ENCODE peak calls at places on chromosomes 1 and 21, in six cellular contexts. K is esophagus squamous epithelium, D is uterus, J is fibroblast of lung, V is heart left ventricle, C is GM23248. L is an unnamed sample.

GRCh38 chr1:233662503-233663105 is 48.7 kb downstream of the KCNK1 start:
- DNase-seq in K (no peak), V (no peak), C (no peak), D (no peak), J (peak; percentile 13), L (no peak)

GRCh38 chr1:67632811-67633478 is 52.1 kb upstream of the GADD45A start:
- DNase-seq in V (no peak), K (no peak), D (no peak), J (no peak), C (no peak), L (no peak)

GRCh38 chr1:150562384-150563339 is 13.5 kb downstream of the ADAMTSL4 start:
- DNase-seq in J (no peak), V (peak; percentile 54), D (no peak), C (no peak), K (peak; percentile 55), L (peak; percentile 73)

GRCh38 chr1:35574655-35575400 is 1.7 kb downstream of the TFAP2E start:
- DNase-seq in C (no peak), V (no peak), D (no peak), K (no peak), J (no peak), L (no peak)

GRCh38 chr1:184911103-184911502 is 63.2 kb downstream of the NIBAN1 start:
- DNase-seq in V (no peak), K (no peak), J (peak; percentile 49), D (no peak), C (peak; percentile 10), L (no peak)

GRCh38 chr1:3035871-3036645 is 14.8 kb downstream of the ACTRT2 start:
- DNase-seq in J (no peak), D (no peak), K (no peak), V (no peak), C (no peak), L (no peak)

GRCh38 chr1:2556277-2557145 is at the start of gene TNFRSF14:
- DNase-seq in V (peak; percentile 62), J (peak; percentile 56), K (no peak), C (peak; percentile 77), D (peak; percentile 61), L (peak; percentile 53)

GRCh38 chr1:221149111-221149510 is 269.9 kb downstream of the HLX start:
- DNase-seq in V (no peak), K (no peak), C (peak; percentile 80), J (peak; percentile 63), D (no peak), L (peak; percentile 66)

GRCh38 chr21:44294391-44295162 is 5.3 kb upstream of the PFKL start:
- DNase-seq in C (peak; percentile 67), J (peak; percentile 53), K (no peak), V (peak; percentile 92), D (peak; percentile 78), L (no peak)

GRCh38 chr1:191831572-191831971 is 326.7 kb upstream of the RGS18 start:
- DNase-seq in J (peak; percentile 15), C (no peak), V (no peak), K (no peak), D (no peak), L (no peak)

GRCh38 chr1:216447898-216448568 is 24.8 kb upstream of the USH2A start:
- DNase-seq in D (no peak), J (no peak), V (no peak), K (no peak), C (no peak), L (no peak)

GRCh38 chr1:151716771-151717631 is at the start of gene CELF3:
- DNase-seq in D (no peak), C (peak; percentile 32), J (peak; percentile 17), K (no peak), V (no peak), L (peak; percentile 19)

GRCh38 chr1:60329636-60330035 is 256.1 kb upstream of the C1orf87 start:
- DNase-seq in V (no peak), K (no peak), C (no peak), D (no peak), J (no peak), L (no peak)

GRCh38 chr1:31923905-31924304 is 14.3 kb downstream of the PTP4A2 start:
- DNase-seq in D (no peak), J (no peak), C (no peak), K (no peak), V (no peak), L (no peak)

GRCh38 chr1:153659175-153659534 is 652 bp downstream of the SNAPIN start:
- DNase-seq in K (no peak), J (no peak), C (peak; percentile 27), V (no peak), D (no peak), L (no peak)

GRCh38 chr1:173508541-173508940 is 31.4 kb downstream of the PRDX6 start:
- DNase-seq in C (no peak), J (no peak), D (no peak), V (no peak), K (no peak), L (no peak)
- H3K27ac ChIP-seq in C (no peak overlapping the region), J (no peak overlapping the region), D (no peak overlapping the region), V (no peak overlapping the region), K (no peak overlapping the region), L (peak overlapping the region; percentile 66)

GRCh38 chr1:24545673-24546072 is 10.2 kb upstream of the NCMAP start:
- DNase-seq in V (no peak), K (no peak), D (no peak), C (no peak), J (no peak), L (no peak)

GRCh38 chr1:24551290-24551859 is 4.5 kb upstream of the NCMAP start:
- DNase-seq in K (no peak), V (no peak), C (no peak), J (no peak), D (no peak), L (no peak)

GRCh38 chr1:24544239-24544638 is 11.6 kb upstream of the NCMAP start:
- DNase-seq in J (no peak), D (no peak), K (no peak), C (no peak), V (no peak), L (no peak)

GRCh38 chr1:24548070-24548469 is 7.8 kb upstream of the NCMAP start:
- DNase-seq in V (no peak), J (no peak), C (no peak), K (no peak), D (no peak), L (no peak)

DNA sequence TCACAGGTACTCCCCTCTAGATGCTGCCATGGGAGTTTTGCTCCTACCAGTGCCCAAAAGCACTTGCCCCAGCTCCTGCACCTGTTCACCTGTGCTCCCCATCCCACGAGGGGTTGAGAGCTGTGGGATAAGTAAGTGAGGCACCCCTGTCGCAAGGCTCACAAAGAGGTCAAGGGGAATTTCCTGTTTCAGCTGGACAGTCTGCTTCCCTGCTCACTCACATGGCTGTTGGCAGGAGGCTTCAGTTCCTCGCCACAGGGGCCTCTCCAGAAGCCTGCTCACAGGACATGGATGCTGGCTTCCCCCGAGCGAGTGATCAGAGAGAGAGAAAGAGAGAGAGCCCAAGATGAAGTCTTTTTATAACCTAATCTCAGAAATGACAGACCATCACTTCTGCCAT is 8.7 kb upstream of the NCMAP start:
- DNase-seq in K (no peak), J (no peak), V (no peak), D (no peak), C (no peak), L (peak; percentile 26)
- H3K27ac ChIP-seq in K (no peak overlapping the region), J (no peak overlapping the region), V (no peak overlapping the region), D (no peak overlapping the region), C (no peak overlapping the region), L (no peak overlapping the region)

GRCh38 chr1:159829822-159830455 is 3.3 kb downstream of the SLAMF8 start:
- DNase-seq in V (peak; percentile 39), J (peak; percentile 86), K (no peak), C (peak; percentile 87), D (no peak), L (peak; percentile 84)

GRCh38 chr1:159830737-159831136 is 4.1 kb downstream of the SLAMF8 start:
- DNase-seq in D (no peak), C (no peak), K (no peak), J (no peak), V (no peak), L (no peak)

GRCh38 chr1:159827549-159827948 is 876 bp downstream of the SLAMF8 start:
- DNase-seq in K (no peak), C (no peak), V (no peak), J (no peak), D (no peak), L (no peak)

GRCh38 chr1:159828176-159828575 is 1.5 kb downstream of the SLAMF8 start:
- DNase-seq in K (no peak), C (no peak), V (no peak), D (no peak), J (no peak), L (no peak)

DNA sequence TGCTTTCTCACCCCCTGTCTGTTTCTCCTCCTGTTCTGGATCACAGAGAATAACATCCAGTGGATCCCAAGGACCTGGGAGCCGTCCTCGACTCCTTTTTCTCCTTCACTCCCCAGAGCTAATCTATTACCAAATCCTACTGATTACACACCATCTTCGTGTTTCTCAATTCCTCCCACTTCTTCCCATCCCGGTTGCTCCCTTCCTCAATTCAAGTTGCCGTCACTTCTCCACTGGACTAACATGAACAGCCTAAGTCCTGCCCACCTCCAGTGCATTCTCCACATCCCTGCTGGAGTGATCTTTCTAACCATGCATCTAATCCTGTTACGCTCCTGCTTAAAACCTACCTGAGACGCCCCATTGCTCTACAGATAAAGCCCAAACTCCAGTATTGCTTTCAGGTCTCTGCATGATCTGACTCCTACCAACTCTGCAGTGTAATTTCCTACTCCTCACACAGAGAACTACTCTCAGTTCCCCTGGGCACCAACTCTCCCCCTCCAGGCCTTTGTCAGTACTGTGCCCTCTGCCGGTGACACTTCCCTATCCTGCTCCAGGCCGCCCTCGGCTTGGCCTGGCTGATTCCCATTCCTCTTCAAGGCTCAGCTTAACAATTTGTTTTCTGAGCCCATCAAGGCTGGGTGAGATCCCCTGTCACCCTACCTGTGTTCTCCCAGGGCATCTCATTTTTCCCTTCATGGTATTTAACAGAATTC is 2.4 kb downstream of the SLAMF8 start:
- DNase-seq in V (peak; percentile 75), K (no peak), J (no peak), D (no peak), C (no peak), L (peak; percentile 33)
- H3K27ac ChIP-seq in V (no peak overlapping the region), K (no peak overlapping the region), J (no peak overlapping the region), D (no peak overlapping the region), C (no peak overlapping the region), L (peak overlapping the region; percentile 35)

GRCh38 chr1:40620586-40620985 is 44.9 kb downstream of the RIMS3 start:
- DNase-seq in V (no peak), D (no peak), J (no peak), K (no peak), C (no peak), L (no peak)

GRCh38 chr1:40622051-40622450 is 43.4 kb downstream of the RIMS3 start:
- DNase-seq in K (no peak), V (no peak), J (no peak), C (no peak), D (no peak), L (no peak)

GRCh38 chr1:40618108-40618507 is 47.4 kb downstream of the RIMS3 start:
- DNase-seq in C (no peak), D (no peak), K (no peak), J (no peak), V (no peak), L (no peak)

GRCh38 chr1:40622936-40623629 is 42.4 kb downstream of the RIMS3 start:
- DNase-seq in D (no peak), C (no peak), V (no peak), J (no peak), K (no peak), L (no peak)

DNA sequence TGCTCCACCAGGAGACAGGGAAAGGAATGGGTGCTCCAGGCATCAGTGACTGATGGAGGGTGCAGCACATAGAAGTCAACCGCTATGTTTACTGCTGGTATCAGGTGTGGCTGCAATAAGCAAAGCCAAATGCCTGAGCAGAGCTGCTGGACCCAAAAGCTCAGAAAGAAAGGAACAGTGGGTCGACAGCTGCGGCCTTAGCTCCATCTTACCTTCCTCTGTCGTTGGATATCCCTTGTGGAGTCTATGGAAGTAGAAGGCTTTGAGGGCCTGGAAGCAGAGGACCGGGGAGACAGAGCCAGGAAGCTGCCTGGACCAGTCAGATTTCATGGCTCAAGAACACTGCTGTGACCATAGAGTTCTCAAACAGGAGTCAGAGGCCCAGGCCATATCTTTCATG is 45.3 kb downstream of the RIMS3 start:
- DNase-seq in J (no peak), D (no peak), C (no peak), V (no peak), K (no peak), L (no peak)
- H3K27ac ChIP-seq in J (no peak overlapping the region), D (no peak overlapping the region), C (no peak overlapping the region), V (no peak overlapping the region), K (no peak overlapping the region), L (no peak overlapping the region)

L was measured in mesenchymal stem cell.